ENCODE peak calls at places on chromosome 13, in six cellular contexts. I is astrocyte; G is gastrocnemius medialis; A is stomach; B is endodermal cell; W is CD8-positive, alpha-beta T cell. V is an unnamed sample. For H3K36me3, the result is how much of the 10 kb centered on the place peaks cover.

GRCh38 chr13:42860485-42860884 is 79.1 kb downstream of the FAM216B start:
- DNase-seq in I (no peak), G (no peak), A (no peak), B (no peak), W (no peak), V (no peak)

GRCh38 chr13:113880651-113881611 is 17.1 kb upstream of the GAS6 start:
- DNase-seq in I (no peak), G (no peak), A (no peak), B (peak), W (no peak), V (no peak)

GRCh38 chr13:36357231-36357630 is 11.0 kb upstream of the SPART start:
- DNase-seq in I (peak), G (no peak), A (no peak), B (no peak), W (no peak), V (no peak)

GRCh38 chr13:50650478-50650877 is 193.0 kb downstream of the DLEU7 start:
- DNase-seq in I (peak), G (no peak), A (no peak), B (no peak), W (no peak), V (no peak)

GRCh38 chr13:97254809-97255208 is 32.7 kb downstream of the MBNL2 start:
- DNase-seq in I (peak), G (no peak), A (no peak), B (no peak), W (no peak), V (peak)

GRCh38 chr13:97028441-97029299 is 34.4 kb upstream of the OXGR1 start:
- DNase-seq in I (peak), G (no peak), A (peak), B (peak), W (peak), V (no peak)

GRCh38 chr13:42492372-42492920 is 81.5 kb upstream of the TNFSF11 start:
- DNase-seq in I (no peak), G (no peak), A (no peak), B (no peak), W (no peak), V (no peak)

GRCh38 chr13:43132228-43132627 is 108.8 kb downstream of the DNAJC15 start:
- DNase-seq in I (peak), G (no peak), A (peak), B (peak), W (no peak), V (peak)

GRCh38 chr13:48983331-48983730 is 7.6 kb downstream of the FNDC3A start:
- DNase-seq in I (no peak), G (no peak), A (peak), B (no peak), W (no peak), V (no peak)

GRCh38 chr13:97307882-97308624 is 85.9 kb downstream of the MBNL2 start:
- DNase-seq in I (peak), G (no peak), A (no peak), B (no peak), W (no peak), V (no peak)

GRCh38 chr13:30995331-30995730 is 62.9 kb downstream of the TEX26 start:
- DNase-seq in I (no peak), G (no peak), A (no peak), B (no peak), W (no peak), V (no peak)

GRCh38 chr13:30997697-30998547 is 65.5 kb downstream of the TEX26 start:
- DNase-seq in I (no peak), G (no peak), A (no peak), B (no peak), W (no peak), V (no peak)

DNA sequence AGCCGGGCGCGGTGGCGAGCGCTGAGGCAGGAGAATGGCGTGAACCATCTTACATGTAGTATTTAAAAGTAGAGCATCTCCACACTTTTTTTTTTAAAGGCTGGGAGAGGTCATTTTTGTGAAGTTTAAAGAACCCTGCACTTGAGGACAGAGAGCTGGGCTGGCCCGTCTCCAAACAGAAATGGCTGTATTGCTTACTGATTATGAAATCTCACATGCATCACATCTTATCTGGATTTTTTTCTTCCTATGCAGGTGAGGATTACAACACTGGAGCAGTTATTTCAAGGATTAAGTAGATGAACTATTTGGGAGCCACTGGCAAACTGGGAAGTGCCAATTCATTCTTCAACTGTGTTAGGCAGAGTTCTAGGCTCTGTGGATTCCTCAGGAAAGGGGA is 59.5 kb downstream of the TEX26 start:
- DNase-seq in I (no peak), G (no peak), A (no peak), B (no peak), W (no peak), V (no peak)
- TF ChIP-seq CTCF in I (no peak), G (no peak), A (no peak), B (no peak), W (no peak), V (no peak)

DNA sequence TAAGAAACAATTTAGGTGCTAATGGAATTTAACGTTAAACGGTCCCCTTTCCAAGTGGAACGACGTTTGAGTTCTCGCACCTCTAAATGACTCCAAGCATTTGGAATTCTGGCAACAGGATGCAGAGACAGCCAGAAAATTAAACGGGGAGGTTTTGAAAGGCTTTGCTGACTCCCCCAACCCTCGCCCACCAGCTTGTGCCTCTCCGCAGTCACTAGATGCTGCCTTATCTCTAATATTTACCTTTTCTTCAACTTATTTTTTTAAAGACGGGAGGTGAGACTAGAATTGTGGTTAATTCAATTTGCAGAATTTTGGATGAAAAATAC is 2.5 kb downstream of the ZIC2 start:
- DNase-seq in I (no peak), G (no peak), A (no peak), B (no peak), W (no peak), V (no peak)
- H3K4me3 ChIP-seq in I (peak), G (no peak), A (no peak), B (peak), W (no peak), V (no peak)

GRCh38 chr13:91359566-91359965 is 12.1 kb downstream of the MIR17HG start:
- DNase-seq in I (no peak), G (no peak), A (no peak), B (no peak), W (no peak), V (no peak)
- H3K36me3 ChIP-seq in I (under half), G (under half), A (under half), B (under half), W (under half), V (under half)

GRCh38 chr13:30804474-30804873 is 69.1 kb downstream of the ALOX5AP start:
- DNase-seq in I (no peak), G (no peak), A (no peak), B (no peak), W (no peak), V (no peak)
- TF ChIP-seq CTCF in I (no peak), G (no peak), A (no peak), B (peak), W (no peak), V (peak)

GRCh38 chr13:93227906-93228801 is 1.5 kb downstream of the GPC6 start:
- DNase-seq in I (peak), G (no peak), A (peak), B (peak), W (no peak), V (peak)

GRCh38 chr13:93233997-93234416 is 7.4 kb downstream of the GPC6 start:
- DNase-seq in I (no peak), G (no peak), A (no peak), B (peak), W (no peak), V (no peak)

GRCh38 chr13:93231867-93232266 is 5.3 kb downstream of the GPC6 start:
- DNase-seq in I (no peak), G (no peak), A (no peak), B (no peak), W (no peak), V (no peak)

GRCh38 chr13:93227280-93227905 is 786 bp downstream of the GPC6 start:
- DNase-seq in I (peak), G (no peak), A (no peak), B (peak), W (no peak), V (peak)

GRCh38 chr13:93230466-93230865 is 3.9 kb downstream of the GPC6 start:
- DNase-seq in I (peak), G (no peak), A (no peak), B (no peak), W (no peak), V (peak)
- H3K4me3 ChIP-seq in I (peak), G (no peak), A (no peak), B (peak), W (no peak), V (no peak)

V was measured in kidney epithelial cell.